ENCODE peak calls at places on chromosomes 7 and 10, in six cellular contexts. One of them, this sample, is unnamed.

GRCh38 chr10:78755075-78755695 is 313.6 kb upstream of the ZMIZ1 start:
- DNase-seq in PC-3: no peak
- DNase-seq in right atrium auricular region: no peak
- DNase-seq in SJSA1: no peak
- DNase-seq in mammary epithelial cell: no peak
- DNase-seq in heart right ventricle: no peak
- DNase-seq in this sample: no peak

GRCh38 chr7:32890553-32891045 is 961 bp downstream of the KBTBD2 start:
- DNase-seq in PC-3: peak; percentile 27
- DNase-seq in right atrium auricular region: no peak
- DNase-seq in SJSA1: no peak
- DNase-seq in mammary epithelial cell: peak; percentile 69
- DNase-seq in heart right ventricle: no peak
- DNase-seq in this sample: peak; percentile 66

GRCh38 chr10:784377-784758 is 94.9 kb upstream of the DIP2C start:
- DNase-seq in PC-3: no peak
- DNase-seq in right atrium auricular region: no peak
- DNase-seq in SJSA1: peak; percentile 55
- DNase-seq in mammary epithelial cell: no peak
- DNase-seq in heart right ventricle: no peak
- DNase-seq in this sample: peak; percentile 18

GRCh38 chr10:1601371-1601906 is 135.9 kb downstream of the ADARB2 start:
- DNase-seq in PC-3: no peak
- DNase-seq in right atrium auricular region: no peak
- DNase-seq in SJSA1: no peak
- DNase-seq in mammary epithelial cell: no peak
- DNase-seq in heart right ventricle: no peak
- DNase-seq in this sample: no peak

GRCh38 chr10:47020491-47020890 is 109.3 kb downstream of the PTPN20 start:
- DNase-seq in PC-3: no peak
- DNase-seq in right atrium auricular region: peak; percentile 59
- DNase-seq in SJSA1: no peak
- DNase-seq in mammary epithelial cell: peak; percentile 48
- DNase-seq in heart right ventricle: no peak
- DNase-seq in this sample: no peak

GRCh38 chr10:94178475-94179251 is 184.1 kb downstream of the NOC3L start:
- DNase-seq in PC-3: no peak
- DNase-seq in right atrium auricular region: no peak
- DNase-seq in SJSA1: no peak
- DNase-seq in mammary epithelial cell: no peak
- DNase-seq in heart right ventricle: no peak
- DNase-seq in this sample: no peak

GRCh38 chr10:101319241-101319915 is 34.6 kb upstream of the BTRC start:
- DNase-seq in PC-3: no peak
- DNase-seq in right atrium auricular region: no peak
- DNase-seq in SJSA1: no peak
- DNase-seq in mammary epithelial cell: peak; percentile 27
- DNase-seq in heart right ventricle: no peak
- DNase-seq in this sample: no peak

GRCh38 chr7:142800699-142801260 is 30.0 kb downstream of the PRSS2 start:
- DNase-seq in PC-3: no peak
- DNase-seq in right atrium auricular region: no peak
- DNase-seq in SJSA1: no peak
- DNase-seq in mammary epithelial cell: no peak
- DNase-seq in heart right ventricle: no peak
- DNase-seq in this sample: no peak

GRCh38 chr7:147524726-147525245 is 1065.8 kb upstream of the C7orf33 start:
- DNase-seq in PC-3: no peak
- DNase-seq in right atrium auricular region: no peak
- DNase-seq in SJSA1: no peak
- DNase-seq in mammary epithelial cell: peak; percentile 56
- DNase-seq in heart right ventricle: no peak
- DNase-seq in this sample: no peak

GRCh38 chr10:6024334-6024682 is 37.9 kb downstream of the IL2RA start:
- DNase-seq in PC-3: no peak
- DNase-seq in right atrium auricular region: no peak
- DNase-seq in SJSA1: peak; percentile 37
- DNase-seq in mammary epithelial cell: no peak
- DNase-seq in heart right ventricle: no peak
- DNase-seq in this sample: peak; percentile 13

GRCh38 chr7:83976302-83976701 is 218.3 kb downstream of the SEMA3A start:
- DNase-seq in PC-3: peak; percentile 74
- DNase-seq in right atrium auricular region: no peak
- DNase-seq in SJSA1: no peak
- DNase-seq in mammary epithelial cell: peak; percentile 17
- DNase-seq in heart right ventricle: no peak
- DNase-seq in this sample: no peak

GRCh38 chr7:151398446-151399304 is 11.2 kb downstream of the WDR86 start:
- DNase-seq in PC-3: no peak
- DNase-seq in right atrium auricular region: no peak
- DNase-seq in SJSA1: no peak
- DNase-seq in mammary epithelial cell: no peak
- DNase-seq in heart right ventricle: no peak
- DNase-seq in this sample: no peak

GRCh38 chr10:123607386-123607785 is 58.8 kb upstream of the GPR26 start:
- DNase-seq in PC-3: no peak
- DNase-seq in right atrium auricular region: no peak
- DNase-seq in SJSA1: no peak
- DNase-seq in mammary epithelial cell: no peak
- DNase-seq in heart right ventricle: no peak
- DNase-seq in this sample: no peak

GRCh38 chr10:75170215-75170614 is 40.4 kb upstream of the VDAC2 start:
- DNase-seq in PC-3: no peak
- DNase-seq in right atrium auricular region: no peak
- DNase-seq in SJSA1: no peak
- DNase-seq in mammary epithelial cell: no peak
- DNase-seq in heart right ventricle: no peak
- DNase-seq in this sample: no peak

GRCh38 chr10:29105516-29106215 is 183.2 kb upstream of the LYZL1 start:
- DNase-seq in PC-3: peak; percentile 84
- DNase-seq in right atrium auricular region: no peak
- DNase-seq in SJSA1: peak; percentile 65
- DNase-seq in mammary epithelial cell: peak; percentile 10
- DNase-seq in heart right ventricle: no peak
- DNase-seq in this sample: no peak

GRCh38 chr7:94810496-94810895 is 96.9 kb upstream of the PPP1R9A start:
- DNase-seq in PC-3: no peak
- DNase-seq in right atrium auricular region: no peak
- DNase-seq in SJSA1: no peak
- DNase-seq in mammary epithelial cell: peak; percentile 15
- DNase-seq in heart right ventricle: no peak
- DNase-seq in this sample: no peak

GRCh38 chr10:44706745-44707144 is 204.4 kb upstream of the TMEM72 start:
- DNase-seq in PC-3: peak; percentile 98
- DNase-seq in right atrium auricular region: no peak
- DNase-seq in SJSA1: peak; percentile 56
- DNase-seq in mammary epithelial cell: peak; percentile 83
- DNase-seq in heart right ventricle: no peak
- DNase-seq in this sample: no peak

GRCh38 chr7:93651603-93652159 is 77.2 kb upstream of the CALCR start:
- DNase-seq in PC-3: no peak
- DNase-seq in right atrium auricular region: no peak
- DNase-seq in SJSA1: no peak
- DNase-seq in mammary epithelial cell: no peak
- DNase-seq in heart right ventricle: no peak
- DNase-seq in this sample: no peak

GRCh38 chr10:3782456-3783312 is 2.3 kb downstream of the KLF6 start:
- DNase-seq in PC-3: peak; percentile 77
- DNase-seq in right atrium auricular region: peak; percentile 89
- DNase-seq in SJSA1: peak; percentile 88
- DNase-seq in mammary epithelial cell: peak; percentile 83
- DNase-seq in heart right ventricle: peak; percentile 48
- DNase-seq in this sample: peak; percentile 73

GRCh38 chr10:3783313-3783689 is 1.7 kb downstream of the KLF6 start:
- DNase-seq in PC-3: peak; percentile 42
- DNase-seq in right atrium auricular region: no peak
- DNase-seq in SJSA1: peak; percentile 81
- DNase-seq in mammary epithelial cell: no peak
- DNase-seq in heart right ventricle: peak; percentile 49
- DNase-seq in this sample: peak; percentile 58

GRCh38 chr10:3780766-3781457 is 4.1 kb downstream of the KLF6 start:
- DNase-seq in PC-3: no peak
- DNase-seq in right atrium auricular region: no peak
- DNase-seq in SJSA1: no peak
- DNase-seq in mammary epithelial cell: peak; percentile 51
- DNase-seq in heart right ventricle: no peak
- DNase-seq in this sample: peak; percentile 25

GRCh38 chr10:3781458-3782098 is 3.4 kb downstream of the KLF6 start:
- DNase-seq in PC-3: peak; percentile 34
- DNase-seq in right atrium auricular region: no peak
- DNase-seq in SJSA1: peak; percentile 66
- DNase-seq in mammary epithelial cell: peak; percentile 53
- DNase-seq in heart right ventricle: peak; percentile 62
- DNase-seq in this sample: peak; percentile 36

DNA sequence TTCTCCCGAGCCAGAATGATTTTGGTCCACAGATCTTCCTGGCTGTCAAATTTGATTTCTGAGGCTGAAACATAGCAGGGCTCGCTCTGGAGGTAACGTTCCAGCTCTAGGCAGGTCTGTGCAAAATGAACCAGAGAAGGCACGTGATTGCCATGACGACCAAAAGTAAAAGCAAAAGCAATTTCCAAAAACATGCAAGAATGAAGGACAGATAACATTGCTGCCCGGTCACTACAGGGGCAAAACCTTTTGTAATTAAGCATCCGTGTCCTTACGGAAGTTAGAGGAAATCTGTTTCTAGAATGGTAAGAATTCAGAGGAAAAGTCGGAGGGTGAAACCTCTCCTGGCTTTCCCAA is 2.9 kb downstream of the KLF6 start:
- DNase-seq in PC-3: no peak
- DNase-seq in right atrium auricular region: no peak
- DNase-seq in SJSA1: no peak
- DNase-seq in mammary epithelial cell: no peak
- DNase-seq in heart right ventricle: no peak
- DNase-seq in this sample: peak; percentile 35
- H3K36me3 ChIP-seq in PC-3: peaks cover 70% of the 10 kb centered on the region
- H3K36me3 ChIP-seq in right atrium auricular region: peaks cover 71% of the 10 kb centered on the region
- H3K36me3 ChIP-seq in SJSA1: peaks cover 79% of the 10 kb centered on the region
- H3K36me3 ChIP-seq in mammary epithelial cell: peaks cover 26% of the 10 kb centered on the region
- H3K36me3 ChIP-seq in heart right ventricle: peaks cover 39% of the 10 kb centered on the region
- H3K36me3 ChIP-seq in this sample: peaks cover 19% of the 10 kb centered on the region

GRCh38 chr10:49109669-49110335 is 5.5 kb downstream of the VSTM4 start:
- DNase-seq in PC-3: no peak
- DNase-seq in right atrium auricular region: peak; percentile 64
- DNase-seq in SJSA1: no peak
- DNase-seq in mammary epithelial cell: no peak
- DNase-seq in heart right ventricle: peak; percentile 81
- DNase-seq in this sample: peak; percentile 49
- H3K4me1 ChIP-seq in PC-3: no peaks in the 10 kb centered on the region
- H3K4me1 ChIP-seq in right atrium auricular region: peaks cover 95% of the 10 kb centered on the region
- H3K4me1 ChIP-seq in SJSA1: peaks cover 3% of the 10 kb centered on the region
- H3K4me1 ChIP-seq in mammary epithelial cell: no peaks in the 10 kb centered on the region
- H3K4me1 ChIP-seq in heart right ventricle: peaks cover 96% of the 10 kb centered on the region
- H3K4me1 ChIP-seq in this sample: no peaks in the 10 kb centered on the region

GRCh38 chr7:134451656-134452055 is 7.2 kb downstream of the AKR1B1 start:
- DNase-seq in PC-3: no peak
- DNase-seq in right atrium auricular region: peak; percentile 54
- DNase-seq in SJSA1: peak; percentile 34
- DNase-seq in mammary epithelial cell: no peak
- DNase-seq in heart right ventricle: no peak
- DNase-seq in this sample: no peak

GRCh38 chr7:134452419-134452827 is 6.5 kb downstream of the AKR1B1 start:
- DNase-seq in PC-3: no peak
- DNase-seq in right atrium auricular region: peak; percentile 46
- DNase-seq in SJSA1: peak; percentile 16
- DNase-seq in mammary epithelial cell: no peak
- DNase-seq in heart right ventricle: no peak
- DNase-seq in this sample: no peak

GRCh38 chr7:134449596-134450194 is 9.2 kb downstream of the AKR1B1 start:
- DNase-seq in PC-3: peak; percentile 43
- DNase-seq in right atrium auricular region: peak; percentile 40
- DNase-seq in SJSA1: no peak
- DNase-seq in mammary epithelial cell: no peak
- DNase-seq in heart right ventricle: no peak
- DNase-seq in this sample: no peak

GRCh38 chr7:134448359-134449229 is 10.3 kb downstream of the AKR1B1 start:
- DNase-seq in PC-3: peak; percentile 97
- DNase-seq in right atrium auricular region: peak; percentile 43
- DNase-seq in SJSA1: peak; percentile 66
- DNase-seq in mammary epithelial cell: peak; percentile 90
- DNase-seq in heart right ventricle: no peak
- DNase-seq in this sample: no peak

DNA sequence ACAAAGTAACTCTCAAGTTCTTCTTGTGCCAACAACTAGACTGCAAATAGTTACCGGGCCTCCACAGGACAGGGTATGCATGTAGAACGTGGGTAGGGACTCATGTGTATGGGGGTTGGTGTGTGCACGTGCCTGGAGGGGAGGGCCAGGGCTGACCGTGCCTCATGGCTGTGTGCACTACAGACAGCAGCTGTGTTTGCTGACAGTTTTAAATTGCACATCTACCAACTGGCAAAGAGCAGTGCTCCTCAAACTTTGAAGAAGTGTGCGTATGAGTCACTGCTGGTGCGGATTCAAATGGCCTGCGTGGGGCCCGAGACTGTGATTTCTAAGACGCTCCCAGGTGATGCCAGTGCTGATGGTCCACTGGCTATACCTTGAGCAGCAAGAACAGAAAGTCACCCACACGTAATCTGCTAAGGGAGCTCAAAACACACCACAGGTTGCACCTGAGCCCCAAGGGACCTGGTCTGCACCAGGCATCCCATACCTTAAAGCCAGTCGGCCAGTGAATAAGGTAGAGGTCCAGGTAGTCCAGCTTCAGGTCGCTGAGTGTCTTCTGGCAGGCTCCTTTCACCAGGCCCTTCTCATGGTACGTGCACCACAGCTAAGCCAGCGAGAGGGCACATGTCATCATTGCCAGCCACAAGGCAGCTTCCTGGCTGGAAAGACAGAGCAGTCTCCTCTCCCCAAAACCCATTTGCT is 8.5 kb downstream of the AKR1B1 start:
- DNase-seq in PC-3: peak; percentile 36
- DNase-seq in right atrium auricular region: peak; percentile 36
- DNase-seq in SJSA1: no peak
- DNase-seq in mammary epithelial cell: no peak
- DNase-seq in heart right ventricle: no peak
- DNase-seq in this sample: peak; percentile 56
- H3K27ac ChIP-seq in PC-3: peak overlapping the region; percentile 83
- H3K27ac ChIP-seq in right atrium auricular region: peak overlapping the region; percentile 69
- H3K27ac ChIP-seq in SJSA1: no peak overlapping the region
- H3K27ac ChIP-seq in mammary epithelial cell: no peak overlapping the region
- H3K27ac ChIP-seq in heart right ventricle: no peak overlapping the region
- H3K27ac ChIP-seq in this sample: no peak overlapping the region

GRCh38 chr7:75536940-75537538 is 44.9 kb downstream of the SPDYE5 start:
- DNase-seq in PC-3: no peak
- DNase-seq in right atrium auricular region: peak; percentile 23
- DNase-seq in SJSA1: peak; percentile 31
- DNase-seq in mammary epithelial cell: no peak
- DNase-seq in heart right ventricle: no peak
- DNase-seq in this sample: no peak

GRCh38 chr7:75534727-75535307 is 42.7 kb downstream of the SPDYE5 start:
- DNase-seq in PC-3: peak; percentile 47
- DNase-seq in right atrium auricular region: no peak
- DNase-seq in SJSA1: peak; percentile 49
- DNase-seq in mammary epithelial cell: no peak
- DNase-seq in heart right ventricle: no peak
- DNase-seq in this sample: no peak

GRCh38 chr7:75533926-75534325 is 41.8 kb downstream of the SPDYE5 start:
- DNase-seq in PC-3: no peak
- DNase-seq in right atrium auricular region: peak; percentile 32
- DNase-seq in SJSA1: peak; percentile 22
- DNase-seq in mammary epithelial cell: no peak
- DNase-seq in heart right ventricle: no peak
- DNase-seq in this sample: no peak

GRCh38 chr7:75537731-75538130 is 45.6 kb downstream of the SPDYE5 start:
- DNase-seq in PC-3: no peak
- DNase-seq in right atrium auricular region: no peak
- DNase-seq in SJSA1: peak; percentile 23
- DNase-seq in mammary epithelial cell: no peak
- DNase-seq in heart right ventricle: no peak
- DNase-seq in this sample: no peak

GRCh38 chr7:75536491-75536890 is 44.4 kb downstream of the SPDYE5 start:
- DNase-seq in PC-3: no peak
- DNase-seq in right atrium auricular region: peak; percentile 34
- DNase-seq in SJSA1: peak; percentile 22
- DNase-seq in mammary epithelial cell: no peak
- DNase-seq in heart right ventricle: no peak
- DNase-seq in this sample: no peak
- H3K36me3 ChIP-seq in PC-3: no peaks in the 10 kb centered on the region
- H3K36me3 ChIP-seq in right atrium auricular region: peaks cover 45% of the 10 kb centered on the region
- H3K36me3 ChIP-seq in SJSA1: peaks cover 22% of the 10 kb centered on the region
- H3K36me3 ChIP-seq in mammary epithelial cell: no peaks in the 10 kb centered on the region
- H3K36me3 ChIP-seq in heart right ventricle: peaks cover 44% of the 10 kb centered on the region
- H3K36me3 ChIP-seq in this sample: no peaks in the 10 kb centered on the region